ENCODE peak calls at places on chromosomes 13 and 19, in nine cellular contexts. One of them, this sample, is unnamed.

GRCh38 chr19:16001481-16002312 is 52.9 kb downstream of the OR10H4 start:
- DNase-seq in GM10248: peak; percentile 77
- DNase-seq in astrocyte of the cerebellum: no peak
- DNase-seq in activated T-cell treated with anti-CD3 and anti-CD28 coated beads, Interleukin-2, amount 50 U/mL, for 72 hours: peak; percentile 45
- DNase-seq in HT1080: peak; percentile 20
- DNase-seq in aorta: peak; percentile 58
- DNase-seq in uterus: peak; percentile 46
- DNase-seq in stimulated activated CD4-positive, alpha-beta T cell treated with anti-CD3 and anti-CD28 coated beads, Interleukin-1b, Interleukin-23, amount 100 ng/mL, for 1 hour: no peak
- DNase-seq in activated gamma-delta T cell: no peak
- DNase-seq in this sample: no peak

GRCh38 chr13:22801402-22802003 is 379.3 kb upstream of the SGCG start:
- DNase-seq in astrocyte of the cerebellum: no peak
- DNase-seq in activated T-cell treated with anti-CD3 and anti-CD28 coated beads, Interleukin-2, amount 50 U/mL, for 72 hours: no peak
- DNase-seq in uterus: no peak
- DNase-seq in stimulated activated CD4-positive, alpha-beta T cell treated with anti-CD3 and anti-CD28 coated beads, Interleukin-1b, Interleukin-23, amount 100 ng/mL, for 1 hour: no peak
- DNase-seq in HT1080: no peak
- DNase-seq in GM10248: no peak
- DNase-seq in activated gamma-delta T cell: no peak
- DNase-seq in aorta: no peak
- DNase-seq in this sample: no peak

GRCh38 chr13:51783432-51784094 is 20.4 kb downstream of the DHRS12 start:
- DNase-seq in activated T-cell treated with anti-CD3 and anti-CD28 coated beads, Interleukin-2, amount 50 U/mL, for 72 hours: no peak
- DNase-seq in activated gamma-delta T cell: no peak
- DNase-seq in stimulated activated CD4-positive, alpha-beta T cell treated with anti-CD3 and anti-CD28 coated beads, Interleukin-1b, Interleukin-23, amount 100 ng/mL, for 1 hour: no peak
- DNase-seq in aorta: no peak
- DNase-seq in uterus: no peak
- DNase-seq in astrocyte of the cerebellum: no peak
- DNase-seq in HT1080: no peak
- DNase-seq in GM10248: no peak
- DNase-seq in this sample: no peak

GRCh38 chr13:91278291-91278690 is 69.2 kb upstream of the MIR17HG start:
- DNase-seq in GM10248: no peak
- DNase-seq in astrocyte of the cerebellum: no peak
- DNase-seq in activated T-cell treated with anti-CD3 and anti-CD28 coated beads, Interleukin-2, amount 50 U/mL, for 72 hours: no peak
- DNase-seq in uterus: no peak
- DNase-seq in aorta: no peak
- DNase-seq in HT1080: no peak
- DNase-seq in stimulated activated CD4-positive, alpha-beta T cell treated with anti-CD3 and anti-CD28 coated beads, Interleukin-1b, Interleukin-23, amount 100 ng/mL, for 1 hour: no peak
- DNase-seq in activated gamma-delta T cell: no peak
- DNase-seq in this sample: no peak

GRCh38 chr13:102280366-102280765 is 121.5 kb downstream of the FGF14 start:
- DNase-seq in uterus: no peak
- DNase-seq in activated gamma-delta T cell: no peak
- DNase-seq in GM10248: no peak
- DNase-seq in HT1080: peak; percentile 20
- DNase-seq in astrocyte of the cerebellum: no peak
- DNase-seq in activated T-cell treated with anti-CD3 and anti-CD28 coated beads, Interleukin-2, amount 50 U/mL, for 72 hours: no peak
- DNase-seq in aorta: no peak
- DNase-seq in stimulated activated CD4-positive, alpha-beta T cell treated with anti-CD3 and anti-CD28 coated beads, Interleukin-1b, Interleukin-23, amount 100 ng/mL, for 1 hour: no peak
- DNase-seq in this sample: no peak

GRCh38 chr19:1276620-1277007 is 1.3 kb downstream of the FAM174C start:
- DNase-seq in uterus: no peak
- DNase-seq in stimulated activated CD4-positive, alpha-beta T cell treated with anti-CD3 and anti-CD28 coated beads, Interleukin-1b, Interleukin-23, amount 100 ng/mL, for 1 hour: no peak
- DNase-seq in astrocyte of the cerebellum: no peak
- DNase-seq in HT1080: no peak
- DNase-seq in aorta: no peak
- DNase-seq in activated gamma-delta T cell: no peak
- DNase-seq in GM10248: no peak
- DNase-seq in activated T-cell treated with anti-CD3 and anti-CD28 coated beads, Interleukin-2, amount 50 U/mL, for 72 hours: no peak
- DNase-seq in this sample: no peak

GRCh38 chr13:59691501-59692066 is 472.1 kb downstream of the DIAPH3 start:
- DNase-seq in HT1080: no peak
- DNase-seq in GM10248: no peak
- DNase-seq in astrocyte of the cerebellum: no peak
- DNase-seq in stimulated activated CD4-positive, alpha-beta T cell treated with anti-CD3 and anti-CD28 coated beads, Interleukin-1b, Interleukin-23, amount 100 ng/mL, for 1 hour: no peak
- DNase-seq in activated gamma-delta T cell: no peak
- DNase-seq in aorta: no peak
- DNase-seq in uterus: no peak
- DNase-seq in activated T-cell treated with anti-CD3 and anti-CD28 coated beads, Interleukin-2, amount 50 U/mL, for 72 hours: no peak
- DNase-seq in this sample: no peak

GRCh38 chr19:925087-925911 is 536 bp upstream of the ARID3A start:
- DNase-seq in uterus: peak; percentile 77
- DNase-seq in GM10248: peak; percentile 88
- DNase-seq in HT1080: peak; percentile 75
- DNase-seq in stimulated activated CD4-positive, alpha-beta T cell treated with anti-CD3 and anti-CD28 coated beads, Interleukin-1b, Interleukin-23, amount 100 ng/mL, for 1 hour: no peak
- DNase-seq in activated T-cell treated with anti-CD3 and anti-CD28 coated beads, Interleukin-2, amount 50 U/mL, for 72 hours: peak; percentile 83
- DNase-seq in activated gamma-delta T cell: peak; percentile 61
- DNase-seq in astrocyte of the cerebellum: peak; percentile 48
- DNase-seq in aorta: peak; percentile 92
- DNase-seq in this sample: peak; percentile 75

GRCh38 chr13:29730253-29730652 is 120.2 kb downstream of the UBL3 start:
- DNase-seq in uterus: no peak
- DNase-seq in activated gamma-delta T cell: no peak
- DNase-seq in activated T-cell treated with anti-CD3 and anti-CD28 coated beads, Interleukin-2, amount 50 U/mL, for 72 hours: no peak
- DNase-seq in HT1080: no peak
- DNase-seq in aorta: no peak
- DNase-seq in stimulated activated CD4-positive, alpha-beta T cell treated with anti-CD3 and anti-CD28 coated beads, Interleukin-1b, Interleukin-23, amount 100 ng/mL, for 1 hour: no peak
- DNase-seq in astrocyte of the cerebellum: no peak
- DNase-seq in GM10248: no peak
- DNase-seq in this sample: no peak

GRCh38 chr19:29645911-29646310 is 19.4 kb upstream of the PLEKHF1 start:
- DNase-seq in HT1080: peak; percentile 53
- DNase-seq in activated gamma-delta T cell: no peak
- DNase-seq in uterus: peak; percentile 47
- DNase-seq in GM10248: no peak
- DNase-seq in aorta: no peak
- DNase-seq in astrocyte of the cerebellum: no peak
- DNase-seq in activated T-cell treated with anti-CD3 and anti-CD28 coated beads, Interleukin-2, amount 50 U/mL, for 72 hours: no peak
- DNase-seq in stimulated activated CD4-positive, alpha-beta T cell treated with anti-CD3 and anti-CD28 coated beads, Interleukin-1b, Interleukin-23, amount 100 ng/mL, for 1 hour: no peak
- DNase-seq in this sample: no peak

GRCh38 chr19:47707135-47707925 is 5.9 kb upstream of the EHD2 start:
- DNase-seq in stimulated activated CD4-positive, alpha-beta T cell treated with anti-CD3 and anti-CD28 coated beads, Interleukin-1b, Interleukin-23, amount 100 ng/mL, for 1 hour: peak; percentile 35
- DNase-seq in GM10248: peak; percentile 77
- DNase-seq in uterus: peak; percentile 73
- DNase-seq in activated gamma-delta T cell: no peak
- DNase-seq in activated T-cell treated with anti-CD3 and anti-CD28 coated beads, Interleukin-2, amount 50 U/mL, for 72 hours: peak; percentile 81
- DNase-seq in aorta: peak; percentile 90
- DNase-seq in HT1080: peak; percentile 71
- DNase-seq in astrocyte of the cerebellum: no peak
- DNase-seq in this sample: no peak

GRCh38 chr19:55486971-55487883 is 1.0 kb upstream of the SSC5D start:
- DNase-seq in GM10248: peak; percentile 42
- DNase-seq in uterus: peak; percentile 93
- DNase-seq in HT1080: peak; percentile 69
- DNase-seq in activated T-cell treated with anti-CD3 and anti-CD28 coated beads, Interleukin-2, amount 50 U/mL, for 72 hours: peak; percentile 39
- DNase-seq in stimulated activated CD4-positive, alpha-beta T cell treated with anti-CD3 and anti-CD28 coated beads, Interleukin-1b, Interleukin-23, amount 100 ng/mL, for 1 hour: no peak
- DNase-seq in activated gamma-delta T cell: no peak
- DNase-seq in aorta: peak; percentile 93
- DNase-seq in astrocyte of the cerebellum: peak; percentile 88
- DNase-seq in this sample: no peak

GRCh38 chr19:31289381-31289880 is 59.8 kb downstream of the TSHZ3 start:
- DNase-seq in astrocyte of the cerebellum: no peak
- DNase-seq in activated gamma-delta T cell: no peak
- DNase-seq in HT1080: no peak
- DNase-seq in GM10248: no peak
- DNase-seq in aorta: no peak
- DNase-seq in stimulated activated CD4-positive, alpha-beta T cell treated with anti-CD3 and anti-CD28 coated beads, Interleukin-1b, Interleukin-23, amount 100 ng/mL, for 1 hour: no peak
- DNase-seq in uterus: no peak
- DNase-seq in activated T-cell treated with anti-CD3 and anti-CD28 coated beads, Interleukin-2, amount 50 U/mL, for 72 hours: no peak
- DNase-seq in this sample: no peak

GRCh38 chr13:110636701-110637201 is 21.4 kb downstream of the NAXD start:
- DNase-seq in activated gamma-delta T cell: no peak
- DNase-seq in uterus: no peak
- DNase-seq in astrocyte of the cerebellum: no peak
- DNase-seq in GM10248: no peak
- DNase-seq in HT1080: no peak
- DNase-seq in stimulated activated CD4-positive, alpha-beta T cell treated with anti-CD3 and anti-CD28 coated beads, Interleukin-1b, Interleukin-23, amount 100 ng/mL, for 1 hour: no peak
- DNase-seq in activated T-cell treated with anti-CD3 and anti-CD28 coated beads, Interleukin-2, amount 50 U/mL, for 72 hours: no peak
- DNase-seq in aorta: no peak
- DNase-seq in this sample: no peak

GRCh38 chr13:73671011-73671410 is 463.2 kb downstream of the KLF12 start:
- DNase-seq in aorta: no peak
- DNase-seq in activated gamma-delta T cell: no peak
- DNase-seq in activated T-cell treated with anti-CD3 and anti-CD28 coated beads, Interleukin-2, amount 50 U/mL, for 72 hours: no peak
- DNase-seq in stimulated activated CD4-positive, alpha-beta T cell treated with anti-CD3 and anti-CD28 coated beads, Interleukin-1b, Interleukin-23, amount 100 ng/mL, for 1 hour: no peak
- DNase-seq in uterus: no peak
- DNase-seq in HT1080: no peak
- DNase-seq in GM10248: no peak
- DNase-seq in astrocyte of the cerebellum: no peak
- DNase-seq in this sample: no peak

GRCh38 chr13:51175001-51175400 is 47.2 kb upstream of the FAM124A start:
- DNase-seq in stimulated activated CD4-positive, alpha-beta T cell treated with anti-CD3 and anti-CD28 coated beads, Interleukin-1b, Interleukin-23, amount 100 ng/mL, for 1 hour: no peak
- DNase-seq in GM10248: no peak
- DNase-seq in activated gamma-delta T cell: no peak
- DNase-seq in HT1080: no peak
- DNase-seq in uterus: no peak
- DNase-seq in activated T-cell treated with anti-CD3 and anti-CD28 coated beads, Interleukin-2, amount 50 U/mL, for 72 hours: no peak
- DNase-seq in astrocyte of the cerebellum: no peak
- DNase-seq in aorta: no peak
- DNase-seq in this sample: no peak

GRCh38 chr13:93004919-93005318 is 221.7 kb upstream of the GPC6 start:
- DNase-seq in stimulated activated CD4-positive, alpha-beta T cell treated with anti-CD3 and anti-CD28 coated beads, Interleukin-1b, Interleukin-23, amount 100 ng/mL, for 1 hour: no peak
- DNase-seq in HT1080: peak; percentile 29
- DNase-seq in activated T-cell treated with anti-CD3 and anti-CD28 coated beads, Interleukin-2, amount 50 U/mL, for 72 hours: no peak
- DNase-seq in activated gamma-delta T cell: no peak
- DNase-seq in GM10248: no peak
- DNase-seq in astrocyte of the cerebellum: no peak
- DNase-seq in aorta: no peak
- DNase-seq in uterus: no peak
- DNase-seq in this sample: no peak

GRCh38 chr13:66665991-66666390 is 564.1 kb downstream of the PCDH9 start:
- DNase-seq in aorta: no peak
- DNase-seq in stimulated activated CD4-positive, alpha-beta T cell treated with anti-CD3 and anti-CD28 coated beads, Interleukin-1b, Interleukin-23, amount 100 ng/mL, for 1 hour: no peak
- DNase-seq in astrocyte of the cerebellum: peak; percentile 86
- DNase-seq in GM10248: no peak
- DNase-seq in HT1080: peak; percentile 86
- DNase-seq in uterus: no peak
- DNase-seq in activated T-cell treated with anti-CD3 and anti-CD28 coated beads, Interleukin-2, amount 50 U/mL, for 72 hours: no peak
- DNase-seq in activated gamma-delta T cell: peak; percentile 1
- DNase-seq in this sample: peak; percentile 38

GRCh38 chr19:47901370-47901769 is 15.3 kb upstream of the SULT2A1 start:
- DNase-seq in activated gamma-delta T cell: no peak
- DNase-seq in GM10248: no peak
- DNase-seq in aorta: no peak
- DNase-seq in astrocyte of the cerebellum: no peak
- DNase-seq in activated T-cell treated with anti-CD3 and anti-CD28 coated beads, Interleukin-2, amount 50 U/mL, for 72 hours: no peak
- DNase-seq in stimulated activated CD4-positive, alpha-beta T cell treated with anti-CD3 and anti-CD28 coated beads, Interleukin-1b, Interleukin-23, amount 100 ng/mL, for 1 hour: no peak
- DNase-seq in HT1080: no peak
- DNase-seq in uterus: no peak
- DNase-seq in this sample: no peak

GRCh38 chr19:34366670-34367423 is 1.9 kb downstream of the GPI start:
- DNase-seq in GM10248: no peak
- DNase-seq in aorta: no peak
- DNase-seq in stimulated activated CD4-positive, alpha-beta T cell treated with anti-CD3 and anti-CD28 coated beads, Interleukin-1b, Interleukin-23, amount 100 ng/mL, for 1 hour: no peak
- DNase-seq in activated T-cell treated with anti-CD3 and anti-CD28 coated beads, Interleukin-2, amount 50 U/mL, for 72 hours: no peak
- DNase-seq in uterus: no peak
- DNase-seq in astrocyte of the cerebellum: peak; percentile 15
- DNase-seq in activated gamma-delta T cell: no peak
- DNase-seq in HT1080: no peak
- DNase-seq in this sample: no peak

GRCh38 chr19:46295401-46296308 is 1.2 kb upstream of the HIF3A start:
- DNase-seq in GM10248: no peak
- DNase-seq in HT1080: no peak
- DNase-seq in astrocyte of the cerebellum: no peak
- DNase-seq in activated gamma-delta T cell: no peak
- DNase-seq in aorta: no peak
- DNase-seq in stimulated activated CD4-positive, alpha-beta T cell treated with anti-CD3 and anti-CD28 coated beads, Interleukin-1b, Interleukin-23, amount 100 ng/mL, for 1 hour: no peak
- DNase-seq in activated T-cell treated with anti-CD3 and anti-CD28 coated beads, Interleukin-2, amount 50 U/mL, for 72 hours: no peak
- DNase-seq in uterus: no peak
- DNase-seq in this sample: no peak

GRCh38 chr13:27968316-27969072 is 621 bp downstream of the CDX2 start:
- DNase-seq in HT1080: no peak
- DNase-seq in activated T-cell treated with anti-CD3 and anti-CD28 coated beads, Interleukin-2, amount 50 U/mL, for 72 hours: no peak
- DNase-seq in activated gamma-delta T cell: no peak
- DNase-seq in astrocyte of the cerebellum: no peak
- DNase-seq in GM10248: peak; percentile 18
- DNase-seq in uterus: no peak
- DNase-seq in aorta: no peak
- DNase-seq in stimulated activated CD4-positive, alpha-beta T cell treated with anti-CD3 and anti-CD28 coated beads, Interleukin-1b, Interleukin-23, amount 100 ng/mL, for 1 hour: no peak
- DNase-seq in this sample: no peak

GRCh38 chr13:29849071-29849541 is 1.3 kb downstream of the UBL3 start:
- DNase-seq in stimulated activated CD4-positive, alpha-beta T cell treated with anti-CD3 and anti-CD28 coated beads, Interleukin-1b, Interleukin-23, amount 100 ng/mL, for 1 hour: no peak
- DNase-seq in uterus: no peak
- DNase-seq in aorta: no peak
- DNase-seq in HT1080: peak; percentile 28
- DNase-seq in GM10248: peak; percentile 21
- DNase-seq in activated T-cell treated with anti-CD3 and anti-CD28 coated beads, Interleukin-2, amount 50 U/mL, for 72 hours: peak; percentile 25
- DNase-seq in activated gamma-delta T cell: no peak
- DNase-seq in astrocyte of the cerebellum: no peak
- DNase-seq in this sample: peak; percentile 25

GRCh38 chr19:19595171-19595701 is 23.3 kb downstream of the PBX4 start:
- DNase-seq in stimulated activated CD4-positive, alpha-beta T cell treated with anti-CD3 and anti-CD28 coated beads, Interleukin-1b, Interleukin-23, amount 100 ng/mL, for 1 hour: no peak
- DNase-seq in GM10248: no peak
- DNase-seq in activated gamma-delta T cell: no peak
- DNase-seq in aorta: no peak
- DNase-seq in astrocyte of the cerebellum: no peak
- DNase-seq in uterus: no peak
- DNase-seq in HT1080: no peak
- DNase-seq in activated T-cell treated with anti-CD3 and anti-CD28 coated beads, Interleukin-2, amount 50 U/mL, for 72 hours: no peak
- DNase-seq in this sample: no peak

This sample was measured in C1 segment of cervical spinal cord.